ENCODE peak calls at places on chromosomes 13 and 19, in eight cellular contexts. Y is body of pancreas, E is A549, T is psoas muscle, P is left ventricle myocardium inferior, M is neural progenitor cell, F is astrocyte, N is fibroblast of lung. S is an unnamed sample.

GRCh38 chr13:108463365-108463764 is 166.0 kb upstream of the MYO16 start:
- DNase-seq in Y (no peak), E (peak; percentile 62), T (no peak), P (no peak), M (no peak), F (peak; percentile 97), N (peak; percentile 97), S (no peak)

GRCh38 chr13:39506559-39507390 is 96.2 kb downstream of the LHFPL6 start:
- DNase-seq in Y (no peak), E (no peak), T (no peak), P (no peak), M (no peak), F (peak; percentile 39), N (peak; percentile 54), S (no peak)

GRCh38 chr13:66128201-66128600 is 1101.9 kb downstream of the PCDH9 start:
- DNase-seq in Y (no peak), E (no peak), T (no peak), P (no peak), M (no peak), F (no peak), N (no peak), S (no peak)

GRCh38 chr19:27774827-27775226 is 1438.1 kb downstream of the UQCRFS1 start:
- DNase-seq in Y (no peak), E (peak; percentile 76), T (no peak), P (no peak), M (no peak), F (no peak), N (no peak), S (peak; percentile 40)

GRCh38 chr13:37360556-37360955 is 238.0 kb downstream of the POSTN start:
- DNase-seq in Y (no peak), E (no peak), T (no peak), P (no peak), M (no peak), F (peak; percentile 35), N (peak; percentile 48), S (no peak)

GRCh38 chr13:59088716-59089115 is 1075.0 kb downstream of the DIAPH3 start:
- DNase-seq in Y (no peak), E (no peak), T (no peak), P (no peak), M (no peak), F (peak; percentile 88), N (peak; percentile 91), S (no peak)

GRCh38 chr13:36986462-36987240 is 12.5 kb downstream of the ALG5 start:
- DNase-seq in Y (no peak), E (no peak), T (no peak), P (no peak), M (no peak), F (no peak), N (no peak), S (no peak)

GRCh38 chr13:45751882-45752281 is 49.8 kb downstream of the CBY2 start:
- DNase-seq in Y (no peak), E (no peak), T (no peak), P (no peak), M (no peak), F (no peak), N (no peak), S (no peak)

GRCh38 chr13:108961542-108962125 is 332.2 kb downstream of the MYO16 start:
- DNase-seq in Y (no peak), E (peak; percentile 54), T (no peak), P (no peak), M (peak; percentile 74), F (peak; percentile 18), N (peak; percentile 43), S (no peak)

GRCh38 chr19:7614859-7615741 is 14.2 kb downstream of the XAB2 start:
- DNase-seq in Y (no peak), E (no peak), T (no peak), P (no peak), M (no peak), F (no peak), N (no peak), S (no peak)

GRCh38 chr13:47175172-47175806 is 278.4 kb upstream of the HTR2A start:
- DNase-seq in Y (no peak), E (no peak), T (no peak), P (no peak), M (no peak), F (peak; percentile 94), N (peak; percentile 94), S (no peak)

GRCh38 chr19:1453525-1454371 is 3.8 kb downstream of the APC2 start:
- DNase-seq in Y (peak; percentile 53), E (peak; percentile 64), T (peak; percentile 61), P (no peak), M (peak; percentile 53), F (no peak), N (peak; percentile 24), S (no peak)

GRCh38 chr19:16601378-16602052 is 26.5 kb downstream of the MED26 start:
- DNase-seq in Y (no peak), E (no peak), T (no peak), P (no peak), M (no peak), F (no peak), N (no peak), S (no peak)

GRCh38 chr13:73138967-73139491 is 80.2 kb downstream of the KLF5 start:
- DNase-seq in Y (peak; percentile 19), E (no peak), T (no peak), P (no peak), M (no peak), F (no peak), N (peak; percentile 21), S (no peak)

GRCh38 chr19:10412257-10412977 is 7.9 kb upstream of the PDE4A start:
- DNase-seq in Y (no peak), E (no peak), T (no peak), P (no peak), M (no peak), F (no peak), N (no peak), S (no peak)

GRCh38 chr19:49339364-49340068 is 4.3 kb downstream of the CD37 start:
- DNase-seq in Y (peak; percentile 95), E (no peak), T (peak; percentile 90), P (peak; percentile 90), M (peak; percentile 97), F (peak; percentile 84), N (peak; percentile 91), S (peak; percentile 93)

GRCh38 chr19:50489461-50490011 is 12.9 kb upstream of the GARIN5A start:
- DNase-seq in Y (no peak), E (no peak), T (peak; percentile 53), P (no peak), M (no peak), F (no peak), N (no peak), S (no peak)
- H3K9me3 ChIP-seq in Y (no peaks in the 10 kb centered on the region), E (peaks cover 16% of the 10 kb centered on the region), T (no peaks in the 10 kb centered on the region), P (peaks cover 5% of the 10 kb centered on the region), M (peaks cover 9% of the 10 kb centered on the region), F (no peaks in the 10 kb centered on the region), N (no peaks in the 10 kb centered on the region), S (no peaks in the 10 kb centered on the region)

DNA sequence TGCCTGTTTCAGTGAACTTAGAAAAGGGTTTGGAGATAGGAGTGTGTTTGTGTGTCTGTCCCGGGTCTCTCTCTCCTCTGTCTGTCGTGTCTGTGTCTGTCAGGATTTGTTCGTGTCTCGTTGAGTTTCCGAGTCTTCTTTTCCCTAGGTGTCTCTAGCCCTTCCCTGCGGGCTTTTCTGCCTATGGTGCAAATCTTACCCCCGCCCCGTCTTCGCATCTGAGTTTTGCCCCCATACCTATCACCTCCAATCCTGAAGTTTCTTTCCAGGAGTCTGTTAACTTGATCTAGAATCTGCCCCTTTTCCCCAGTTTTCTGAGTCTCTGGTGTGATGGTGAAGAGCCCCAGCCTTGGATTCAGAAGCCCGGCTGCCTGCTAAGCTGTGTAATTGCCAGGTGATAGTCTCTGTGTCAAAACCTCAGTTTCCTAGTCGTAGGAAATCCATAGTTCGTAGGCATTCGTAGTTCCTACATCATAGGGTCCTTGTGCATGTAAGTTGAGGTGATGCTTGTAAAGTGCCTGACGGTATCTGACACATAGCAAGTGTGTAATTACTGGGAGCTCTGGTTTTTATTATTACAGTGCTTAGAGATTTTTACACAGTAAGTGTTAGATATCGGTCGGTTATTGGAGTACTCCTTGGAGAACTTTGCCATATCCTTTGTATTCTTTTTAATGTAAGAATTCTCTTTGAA is 782 bp downstream of the EPN1 start:
- DNase-seq in Y (no peak), E (no peak), T (peak; percentile 27), P (no peak), M (no peak), F (no peak), N (no peak), S (no peak)
- H3K27ac ChIP-seq in Y (peak overlapping the region; percentile 90), E (peak overlapping the region; percentile 96), T (peak overlapping the region; percentile 95), P (peak overlapping the region; percentile 97), M (no peak overlapping the region), F (peak overlapping the region; percentile 75), N (peak overlapping the region; percentile 90), S (peak overlapping the region; percentile 83)

DNA sequence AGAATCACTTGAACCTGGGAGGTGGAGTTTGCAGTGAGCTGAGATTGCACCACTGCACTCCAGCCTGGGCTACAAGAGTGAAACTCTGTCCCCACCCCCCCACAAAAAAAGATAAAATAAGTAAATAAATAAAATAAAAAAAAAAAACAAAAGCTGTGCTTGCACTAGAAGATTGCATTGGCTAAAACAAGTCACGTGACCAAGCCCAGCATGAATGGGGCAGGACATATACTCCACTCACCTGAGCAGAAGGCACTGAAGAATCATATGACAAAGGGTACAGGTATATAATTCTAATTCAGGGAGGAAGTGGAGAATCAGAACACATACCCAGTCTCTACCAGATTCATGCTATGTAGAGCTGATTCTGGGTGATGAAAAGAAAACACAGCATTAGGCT is 36.6 kb downstream of the CYP4F22 start:
- DNase-seq in Y (no peak), E (no peak), T (no peak), P (no peak), M (no peak), F (no peak), N (no peak), S (no peak)
- H3K9me3 ChIP-seq in Y (no peaks in the 10 kb centered on the region), E (no peaks in the 10 kb centered on the region), T (no peaks in the 10 kb centered on the region), P (no peaks in the 10 kb centered on the region), M (no peaks in the 10 kb centered on the region), F (no peaks in the 10 kb centered on the region), N (no peaks in the 10 kb centered on the region), S (no peaks in the 10 kb centered on the region)

DNA sequence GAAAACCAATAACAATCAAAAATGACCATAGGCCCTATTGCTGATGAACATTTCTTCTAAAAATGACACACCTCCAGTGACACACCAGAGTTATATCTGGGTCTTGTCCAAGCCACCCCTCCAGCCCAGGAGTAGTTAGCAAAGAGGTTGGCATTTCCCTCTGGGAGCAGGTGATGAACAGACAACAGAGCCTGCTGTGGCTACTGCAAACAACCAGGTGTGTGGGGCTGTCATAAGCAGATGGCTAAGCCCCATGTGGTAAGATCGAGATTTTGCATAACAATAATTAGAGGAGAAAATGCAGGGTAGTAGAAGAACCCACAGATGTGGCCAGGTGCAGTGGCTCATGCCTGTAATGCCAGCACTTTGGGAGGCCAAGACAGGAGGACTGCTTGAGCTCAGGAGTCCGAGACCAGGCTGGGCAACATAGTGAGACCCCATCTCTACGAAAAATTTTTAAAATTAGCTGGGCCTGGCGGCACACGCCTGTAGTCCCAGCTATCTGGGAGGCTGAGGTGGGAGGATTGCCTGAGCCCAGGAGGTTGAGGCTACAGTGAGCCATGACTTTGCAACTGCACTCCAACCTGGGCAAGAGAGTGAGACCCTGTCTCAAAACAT is 5.0 kb downstream of the XRCC1 start:
- DNase-seq in Y (no peak), E (no peak), T (no peak), P (no peak), M (no peak), F (no peak), N (no peak), S (no peak)
- H3K27ac ChIP-seq in Y (no peak overlapping the region), E (no peak overlapping the region), T (no peak overlapping the region), P (no peak overlapping the region), M (no peak overlapping the region), F (no peak overlapping the region), N (no peak overlapping the region), S (no peak overlapping the region)

GRCh38 chr19:43956827-43957226 is 5.8 kb downstream of the ZNF221 start:
- DNase-seq in Y (no peak), E (no peak), T (no peak), P (no peak), M (no peak), F (no peak), N (no peak), S (no peak)
- H3K9me3 ChIP-seq in Y (no peaks in the 10 kb centered on the region), E (peaks cover 89% of the 10 kb centered on the region), T (peaks cover 80% of the 10 kb centered on the region), P (peaks cover 91% of the 10 kb centered on the region), M (peaks cover 14% of the 10 kb centered on the region), F (peaks cover 5% of the 10 kb centered on the region), N (no peaks in the 10 kb centered on the region), S (peaks cover 54% of the 10 kb centered on the region)